ENCODE peak calls at places on chromosomes 4 and X, in six cellular contexts. One of them, this sample, is unnamed.

GRCh38 chr4:137881641-137882040 is 349.3 kb upstream of the PCDH18 start:
- DNase-seq in stimulated activated CD4-positive, alpha-beta T cell treated with anti-CD3 and anti-CD28 coated beads, Interleukin-4, amount 100 ng/mL, for 4 hours: no peak
- DNase-seq in RCC 7860: no peak
- DNase-seq in T1000: no peak
- DNase-seq in AML-193: no peak
- DNase-seq in activated naive CD8-positive, alpha-beta T cell treated with anti-CD3 and anti-CD28 coated beads, Interleukin-2, amount 50 U/mL, for 16 hours: no peak
- DNase-seq in this sample: no peak

GRCh38 chr4:40718571-40718970 is 31.2 kb upstream of the NSUN7 start:
- DNase-seq in AML-193: no peak
- DNase-seq in activated naive CD8-positive, alpha-beta T cell treated with anti-CD3 and anti-CD28 coated beads, Interleukin-2, amount 50 U/mL, for 16 hours: no peak
- DNase-seq in T1000: no peak
- DNase-seq in stimulated activated CD4-positive, alpha-beta T cell treated with anti-CD3 and anti-CD28 coated beads, Interleukin-4, amount 100 ng/mL, for 4 hours: no peak
- DNase-seq in RCC 7860: no peak
- DNase-seq in this sample: no peak

GRCh38 chrX:34404386-34405070 is 252.6 kb downstream of the TMEM47 start:
- DNase-seq in T1000: no peak
- DNase-seq in RCC 7860: no peak
- DNase-seq in stimulated activated CD4-positive, alpha-beta T cell treated with anti-CD3 and anti-CD28 coated beads, Interleukin-4, amount 100 ng/mL, for 4 hours: no peak
- DNase-seq in activated naive CD8-positive, alpha-beta T cell treated with anti-CD3 and anti-CD28 coated beads, Interleukin-2, amount 50 U/mL, for 16 hours: no peak
- DNase-seq in AML-193: no peak
- DNase-seq in this sample: no peak

GRCh38 chr4:77927991-77928925 is 65.6 kb downstream of the MRPL1 start:
- DNase-seq in stimulated activated CD4-positive, alpha-beta T cell treated with anti-CD3 and anti-CD28 coated beads, Interleukin-4, amount 100 ng/mL, for 4 hours: no peak
- DNase-seq in activated naive CD8-positive, alpha-beta T cell treated with anti-CD3 and anti-CD28 coated beads, Interleukin-2, amount 50 U/mL, for 16 hours: no peak
- DNase-seq in T1000: no peak
- DNase-seq in AML-193: no peak
- DNase-seq in RCC 7860: peak
- DNase-seq in this sample: no peak

GRCh38 chrX:96440941-96441340 is 243.7 kb upstream of the DIAPH2 start:
- DNase-seq in AML-193: no peak
- DNase-seq in RCC 7860: no peak
- DNase-seq in stimulated activated CD4-positive, alpha-beta T cell treated with anti-CD3 and anti-CD28 coated beads, Interleukin-4, amount 100 ng/mL, for 4 hours: no peak
- DNase-seq in T1000: no peak
- DNase-seq in activated naive CD8-positive, alpha-beta T cell treated with anti-CD3 and anti-CD28 coated beads, Interleukin-2, amount 50 U/mL, for 16 hours: no peak
- DNase-seq in this sample: no peak

GRCh38 chr4:40897557-40898203 is 147.9 kb downstream of the NSUN7 start:
- DNase-seq in AML-193: peak
- DNase-seq in stimulated activated CD4-positive, alpha-beta T cell treated with anti-CD3 and anti-CD28 coated beads, Interleukin-4, amount 100 ng/mL, for 4 hours: peak
- DNase-seq in activated naive CD8-positive, alpha-beta T cell treated with anti-CD3 and anti-CD28 coated beads, Interleukin-2, amount 50 U/mL, for 16 hours: peak
- DNase-seq in RCC 7860: peak
- DNase-seq in T1000: peak
- DNase-seq in this sample: peak

GRCh38 chr4:129371901-129372300 is 275.9 kb downstream of the C4orf33 start:
- DNase-seq in AML-193: no peak
- DNase-seq in activated naive CD8-positive, alpha-beta T cell treated with anti-CD3 and anti-CD28 coated beads, Interleukin-2, amount 50 U/mL, for 16 hours: no peak
- DNase-seq in T1000: no peak
- DNase-seq in RCC 7860: no peak
- DNase-seq in stimulated activated CD4-positive, alpha-beta T cell treated with anti-CD3 and anti-CD28 coated beads, Interleukin-4, amount 100 ng/mL, for 4 hours: no peak
- DNase-seq in this sample: no peak

GRCh38 chr4:2399631-2400190 is 18.7 kb downstream of the ZFYVE28 start:
- DNase-seq in activated naive CD8-positive, alpha-beta T cell treated with anti-CD3 and anti-CD28 coated beads, Interleukin-2, amount 50 U/mL, for 16 hours: no peak
- DNase-seq in T1000: no peak
- DNase-seq in stimulated activated CD4-positive, alpha-beta T cell treated with anti-CD3 and anti-CD28 coated beads, Interleukin-4, amount 100 ng/mL, for 4 hours: no peak
- DNase-seq in AML-193: no peak
- DNase-seq in RCC 7860: no peak
- DNase-seq in this sample: no peak

GRCh38 chr4:169823685-169824084 is 65.9 kb upstream of the HPF1 start:
- DNase-seq in T1000: no peak
- DNase-seq in activated naive CD8-positive, alpha-beta T cell treated with anti-CD3 and anti-CD28 coated beads, Interleukin-2, amount 50 U/mL, for 16 hours: no peak
- DNase-seq in RCC 7860: peak
- DNase-seq in stimulated activated CD4-positive, alpha-beta T cell treated with anti-CD3 and anti-CD28 coated beads, Interleukin-4, amount 100 ng/mL, for 4 hours: no peak
- DNase-seq in AML-193: peak
- DNase-seq in this sample: no peak

GRCh38 chr4:32268949-32269348 is 1548.8 kb downstream of the PCDH7 start:
- DNase-seq in activated naive CD8-positive, alpha-beta T cell treated with anti-CD3 and anti-CD28 coated beads, Interleukin-2, amount 50 U/mL, for 16 hours: no peak
- DNase-seq in T1000: no peak
- DNase-seq in AML-193: peak
- DNase-seq in stimulated activated CD4-positive, alpha-beta T cell treated with anti-CD3 and anti-CD28 coated beads, Interleukin-4, amount 100 ng/mL, for 4 hours: no peak
- DNase-seq in RCC 7860: no peak
- DNase-seq in this sample: no peak

GRCh38 chrX:100680756-100681155 is 36.8 kb downstream of the SRPX2 start:
- DNase-seq in T1000: no peak
- DNase-seq in AML-193: no peak
- DNase-seq in RCC 7860: no peak
- DNase-seq in activated naive CD8-positive, alpha-beta T cell treated with anti-CD3 and anti-CD28 coated beads, Interleukin-2, amount 50 U/mL, for 16 hours: no peak
- DNase-seq in stimulated activated CD4-positive, alpha-beta T cell treated with anti-CD3 and anti-CD28 coated beads, Interleukin-4, amount 100 ng/mL, for 4 hours: no peak
- DNase-seq in this sample: no peak

GRCh38 chr4:84545093-84545492 is 37.8 kb upstream of the CDS1 start:
- DNase-seq in AML-193: no peak
- DNase-seq in stimulated activated CD4-positive, alpha-beta T cell treated with anti-CD3 and anti-CD28 coated beads, Interleukin-4, amount 100 ng/mL, for 4 hours: no peak
- DNase-seq in T1000: no peak
- DNase-seq in activated naive CD8-positive, alpha-beta T cell treated with anti-CD3 and anti-CD28 coated beads, Interleukin-2, amount 50 U/mL, for 16 hours: no peak
- DNase-seq in RCC 7860: no peak
- DNase-seq in this sample: no peak

GRCh38 chrX:134998246-134998645 is 7.5 kb downstream of the SMIM10 start:
- DNase-seq in T1000: no peak
- DNase-seq in activated naive CD8-positive, alpha-beta T cell treated with anti-CD3 and anti-CD28 coated beads, Interleukin-2, amount 50 U/mL, for 16 hours: no peak
- DNase-seq in stimulated activated CD4-positive, alpha-beta T cell treated with anti-CD3 and anti-CD28 coated beads, Interleukin-4, amount 100 ng/mL, for 4 hours: no peak
- DNase-seq in RCC 7860: no peak
- DNase-seq in AML-193: no peak
- DNase-seq in this sample: no peak

GRCh38 chr4:70236125-70236524 is 6.3 kb upstream of the CSN3 start:
- DNase-seq in stimulated activated CD4-positive, alpha-beta T cell treated with anti-CD3 and anti-CD28 coated beads, Interleukin-4, amount 100 ng/mL, for 4 hours: no peak
- DNase-seq in activated naive CD8-positive, alpha-beta T cell treated with anti-CD3 and anti-CD28 coated beads, Interleukin-2, amount 50 U/mL, for 16 hours: no peak
- DNase-seq in T1000: no peak
- DNase-seq in RCC 7860: no peak
- DNase-seq in AML-193: no peak
- DNase-seq in this sample: no peak

GRCh38 chrX:3052864-3053263 is 11.6 kb downstream of the ARSF start:
- DNase-seq in RCC 7860: no peak
- DNase-seq in stimulated activated CD4-positive, alpha-beta T cell treated with anti-CD3 and anti-CD28 coated beads, Interleukin-4, amount 100 ng/mL, for 4 hours: no peak
- DNase-seq in activated naive CD8-positive, alpha-beta T cell treated with anti-CD3 and anti-CD28 coated beads, Interleukin-2, amount 50 U/mL, for 16 hours: no peak
- DNase-seq in AML-193: no peak
- DNase-seq in T1000: no peak
- DNase-seq in this sample: no peak

GRCh38 chrX:331145-331771 is 12.7 kb upstream of the GTPBP6 start:
- DNase-seq in stimulated activated CD4-positive, alpha-beta T cell treated with anti-CD3 and anti-CD28 coated beads, Interleukin-4, amount 100 ng/mL, for 4 hours: no peak
- DNase-seq in activated naive CD8-positive, alpha-beta T cell treated with anti-CD3 and anti-CD28 coated beads, Interleukin-2, amount 50 U/mL, for 16 hours: no peak
- DNase-seq in RCC 7860: no peak
- DNase-seq in AML-193: no peak
- DNase-seq in T1000: peak
- DNase-seq in this sample: no peak

GRCh38 chr4:121998024-121998423 is 46.2 kb upstream of the TRPC3 start:
- DNase-seq in RCC 7860: no peak
- DNase-seq in stimulated activated CD4-positive, alpha-beta T cell treated with anti-CD3 and anti-CD28 coated beads, Interleukin-4, amount 100 ng/mL, for 4 hours: no peak
- DNase-seq in activated naive CD8-positive, alpha-beta T cell treated with anti-CD3 and anti-CD28 coated beads, Interleukin-2, amount 50 U/mL, for 16 hours: no peak
- DNase-seq in AML-193: peak
- DNase-seq in T1000: no peak
- DNase-seq in this sample: no peak

GRCh38 chr4:151455212-151455611 is 46.2 kb downstream of the FHIP1A start:
- DNase-seq in AML-193: no peak
- DNase-seq in activated naive CD8-positive, alpha-beta T cell treated with anti-CD3 and anti-CD28 coated beads, Interleukin-2, amount 50 U/mL, for 16 hours: no peak
- DNase-seq in stimulated activated CD4-positive, alpha-beta T cell treated with anti-CD3 and anti-CD28 coated beads, Interleukin-4, amount 100 ng/mL, for 4 hours: no peak
- DNase-seq in RCC 7860: no peak
- DNase-seq in T1000: no peak
- DNase-seq in this sample: no peak

GRCh38 chrX:68480969-68481368 is 17.9 kb upstream of the YIPF6 start:
- DNase-seq in T1000: no peak
- DNase-seq in RCC 7860: no peak
- DNase-seq in activated naive CD8-positive, alpha-beta T cell treated with anti-CD3 and anti-CD28 coated beads, Interleukin-2, amount 50 U/mL, for 16 hours: no peak
- DNase-seq in stimulated activated CD4-positive, alpha-beta T cell treated with anti-CD3 and anti-CD28 coated beads, Interleukin-4, amount 100 ng/mL, for 4 hours: no peak
- DNase-seq in AML-193: no peak
- DNase-seq in this sample: no peak

GRCh38 chrX:55057691-55058249 is 17.1 kb upstream of the PAGE2B start:
- DNase-seq in AML-193: peak
- DNase-seq in stimulated activated CD4-positive, alpha-beta T cell treated with anti-CD3 and anti-CD28 coated beads, Interleukin-4, amount 100 ng/mL, for 4 hours: no peak
- DNase-seq in activated naive CD8-positive, alpha-beta T cell treated with anti-CD3 and anti-CD28 coated beads, Interleukin-2, amount 50 U/mL, for 16 hours: no peak
- DNase-seq in T1000: peak
- DNase-seq in RCC 7860: peak
- DNase-seq in this sample: peak

GRCh38 chrX:49172280-49172780 is 632 bp downstream of the PLP2 start:
- DNase-seq in stimulated activated CD4-positive, alpha-beta T cell treated with anti-CD3 and anti-CD28 coated beads, Interleukin-4, amount 100 ng/mL, for 4 hours: peak
- DNase-seq in RCC 7860: peak
- DNase-seq in T1000: peak
- DNase-seq in AML-193: peak
- DNase-seq in activated naive CD8-positive, alpha-beta T cell treated with anti-CD3 and anti-CD28 coated beads, Interleukin-2, amount 50 U/mL, for 16 hours: no peak
- DNase-seq in this sample: peak

GRCh38 chr4:3375688-3376087 is 66.1 kb upstream of the HGFAC start:
- DNase-seq in RCC 7860: peak
- DNase-seq in stimulated activated CD4-positive, alpha-beta T cell treated with anti-CD3 and anti-CD28 coated beads, Interleukin-4, amount 100 ng/mL, for 4 hours: no peak
- DNase-seq in activated naive CD8-positive, alpha-beta T cell treated with anti-CD3 and anti-CD28 coated beads, Interleukin-2, amount 50 U/mL, for 16 hours: no peak
- DNase-seq in AML-193: no peak
- DNase-seq in T1000: peak
- DNase-seq in this sample: no peak

GRCh38 chrX:10050481-10050880 is 83.3 kb downstream of the CLDN34 start:
- DNase-seq in RCC 7860: no peak
- DNase-seq in T1000: no peak
- DNase-seq in AML-193: no peak
- DNase-seq in activated naive CD8-positive, alpha-beta T cell treated with anti-CD3 and anti-CD28 coated beads, Interleukin-2, amount 50 U/mL, for 16 hours: no peak
- DNase-seq in stimulated activated CD4-positive, alpha-beta T cell treated with anti-CD3 and anti-CD28 coated beads, Interleukin-4, amount 100 ng/mL, for 4 hours: no peak
- DNase-seq in this sample: no peak

GRCh38 chrX:10173331-10173900 is 16.6 kb downstream of the CLCN4 start:
- DNase-seq in stimulated activated CD4-positive, alpha-beta T cell treated with anti-CD3 and anti-CD28 coated beads, Interleukin-4, amount 100 ng/mL, for 4 hours: no peak
- DNase-seq in activated naive CD8-positive, alpha-beta T cell treated with anti-CD3 and anti-CD28 coated beads, Interleukin-2, amount 50 U/mL, for 16 hours: no peak
- DNase-seq in AML-193: no peak
- DNase-seq in T1000: peak
- DNase-seq in RCC 7860: peak
- DNase-seq in this sample: no peak

GRCh38 chr4:37685211-37685725 is 908 bp downstream of the RELL1 start:
- DNase-seq in stimulated activated CD4-positive, alpha-beta T cell treated with anti-CD3 and anti-CD28 coated beads, Interleukin-4, amount 100 ng/mL, for 4 hours: no peak
- DNase-seq in activated naive CD8-positive, alpha-beta T cell treated with anti-CD3 and anti-CD28 coated beads, Interleukin-2, amount 50 U/mL, for 16 hours: no peak
- DNase-seq in RCC 7860: no peak
- DNase-seq in T1000: no peak
- DNase-seq in AML-193: peak
- DNase-seq in this sample: peak

GRCh38 chr4:150209140-150209829 is 131.0 kb downstream of the DCLK2 start:
- DNase-seq in T1000: no peak
- DNase-seq in AML-193: peak
- DNase-seq in activated naive CD8-positive, alpha-beta T cell treated with anti-CD3 and anti-CD28 coated beads, Interleukin-2, amount 50 U/mL, for 16 hours: no peak
- DNase-seq in RCC 7860: no peak
- DNase-seq in stimulated activated CD4-positive, alpha-beta T cell treated with anti-CD3 and anti-CD28 coated beads, Interleukin-4, amount 100 ng/mL, for 4 hours: no peak
- DNase-seq in this sample: peak

GRCh38 chr4:36208884-36209473 is 35.3 kb downstream of the ARAP2 start:
- DNase-seq in AML-193: no peak
- DNase-seq in RCC 7860: no peak
- DNase-seq in activated naive CD8-positive, alpha-beta T cell treated with anti-CD3 and anti-CD28 coated beads, Interleukin-2, amount 50 U/mL, for 16 hours: no peak
- DNase-seq in stimulated activated CD4-positive, alpha-beta T cell treated with anti-CD3 and anti-CD28 coated beads, Interleukin-4, amount 100 ng/mL, for 4 hours: no peak
- DNase-seq in T1000: no peak
- DNase-seq in this sample: no peak

GRCh38 chr4:176241703-176242102 is 27.3 kb downstream of the ASB5 start:
- DNase-seq in AML-193: no peak
- DNase-seq in RCC 7860: no peak
- DNase-seq in T1000: no peak
- DNase-seq in activated naive CD8-positive, alpha-beta T cell treated with anti-CD3 and anti-CD28 coated beads, Interleukin-2, amount 50 U/mL, for 16 hours: no peak
- DNase-seq in stimulated activated CD4-positive, alpha-beta T cell treated with anti-CD3 and anti-CD28 coated beads, Interleukin-4, amount 100 ng/mL, for 4 hours: no peak
- DNase-seq in this sample: no peak

GRCh38 chr4:169307581-169307980 is 36.8 kb upstream of the SH3RF1 start:
- DNase-seq in stimulated activated CD4-positive, alpha-beta T cell treated with anti-CD3 and anti-CD28 coated beads, Interleukin-4, amount 100 ng/mL, for 4 hours: no peak
- DNase-seq in AML-193: no peak
- DNase-seq in activated naive CD8-positive, alpha-beta T cell treated with anti-CD3 and anti-CD28 coated beads, Interleukin-2, amount 50 U/mL, for 16 hours: no peak
- DNase-seq in RCC 7860: no peak
- DNase-seq in T1000: no peak
- DNase-seq in this sample: no peak

GRCh38 chr4:118905546-118905945 is 16.9 kb downstream of the SYNPO2 start:
- DNase-seq in T1000: no peak
- DNase-seq in stimulated activated CD4-positive, alpha-beta T cell treated with anti-CD3 and anti-CD28 coated beads, Interleukin-4, amount 100 ng/mL, for 4 hours: no peak
- DNase-seq in AML-193: peak
- DNase-seq in activated naive CD8-positive, alpha-beta T cell treated with anti-CD3 and anti-CD28 coated beads, Interleukin-2, amount 50 U/mL, for 16 hours: no peak
- DNase-seq in RCC 7860: no peak
- DNase-seq in this sample: no peak

GRCh38 chrX:12901486-12901885 is 4.9 kb upstream of the TLR8 start:
- DNase-seq in activated naive CD8-positive, alpha-beta T cell treated with anti-CD3 and anti-CD28 coated beads, Interleukin-2, amount 50 U/mL, for 16 hours: peak
- DNase-seq in AML-193: peak
- DNase-seq in T1000: no peak
- DNase-seq in RCC 7860: peak
- DNase-seq in stimulated activated CD4-positive, alpha-beta T cell treated with anti-CD3 and anti-CD28 coated beads, Interleukin-4, amount 100 ng/mL, for 4 hours: peak
- DNase-seq in this sample: peak

This sample was measured in HL-60.